ENCODE peak calls at places on chromosomes 13 and 19, in seven cellular contexts. Z is H1, W is HCT116, J is K562, N is GM12878, O is SK-N-SH, L is HepG2. S is an unnamed sample.

GRCh38 chr13:110390572-110390971 is 83.5 kb downstream of the COL4A2 start:
- DNase-seq in Z (no peak), W (no peak), J (no peak), N (no peak), O (no peak), L (no peak), S (peak; percentile 30)

GRCh38 chr19:45139286-45140143 is 21.3 kb downstream of the NKPD1 start:
- DNase-seq in Z (no peak), W (no peak), J (no peak), N (no peak), O (no peak), L (no peak), S (no peak)

GRCh38 chr13:21837841-21838551 is 167.1 kb downstream of the FGF9 start:
- DNase-seq in Z (no peak), W (no peak), J (no peak), N (no peak), O (no peak), L (peak; percentile 96), S (no peak)

GRCh38 chr13:29924482-29924884 is 74.1 kb upstream of the UBL3 start:
- DNase-seq in Z (no peak), W (no peak), J (no peak), N (no peak), O (no peak), L (peak; percentile 44), S (no peak)

GRCh38 chr13:94711561-94712286 is 621 bp downstream of the SOX21 start:
- DNase-seq in Z (no peak), W (no peak), J (peak; percentile 39), N (no peak), O (peak; percentile 54), L (no peak), S (no peak)

GRCh38 chr19:32041681-32042292 is 303.6 kb upstream of the ZNF507 start:
- DNase-seq in Z (peak; percentile 59), W (no peak), J (peak; percentile 59), N (no peak), O (peak; percentile 72), L (peak; percentile 16), S (no peak)

GRCh38 chr19:7004313-7004931 is 16.8 kb downstream of the MBD3L2B start:
- DNase-seq in Z (no peak), W (peak; percentile 34), J (peak; percentile 13), N (no peak), O (no peak), L (peak; percentile 49), S (peak; percentile 30)

GRCh38 chr13:85204668-85205344 is 594.4 kb downstream of the SLITRK6 start:
- DNase-seq in Z (no peak), W (no peak), J (no peak), N (no peak), O (no peak), L (no peak), S (no peak)

GRCh38 chr19:32202244-32202643 is 143.2 kb upstream of the ZNF507 start:
- DNase-seq in Z (peak; percentile 35), W (no peak), J (no peak), N (no peak), O (no peak), L (no peak), S (no peak)

GRCh38 chr13:32115069-32115468 is 83.5 kb downstream of the FRY start:
- DNase-seq in Z (no peak), W (no peak), J (no peak), N (no peak), O (no peak), L (no peak), S (no peak)

GRCh38 chr13:108154421-108154858 is 60.9 kb downstream of the LIG4 start:
- DNase-seq in Z (no peak), W (no peak), J (no peak), N (no peak), O (no peak), L (peak; percentile 95), S (no peak)

GRCh38 chr13:74575729-74576125 is 441.5 kb upstream of the KLF12 start:
- DNase-seq in Z (peak; percentile 78), W (no peak), J (peak; percentile 54), N (no peak), O (peak; percentile 90), L (no peak), S (no peak)

GRCh38 chr19:38057954-38058690 is 151.1 kb downstream of the SIPA1L3 start:
- DNase-seq in Z (no peak), W (no peak), J (no peak), N (no peak), O (peak; percentile 62), L (peak; percentile 58), S (peak; percentile 95)

GRCh38 chr19:6100284-6100915 is 9.9 kb downstream of the RFX2 start:
- DNase-seq in Z (no peak), W (no peak), J (peak; percentile 53), N (no peak), O (no peak), L (no peak), S (no peak)

GRCh38 chr13:52925221-52925620 is 76.8 kb upstream of the PCDH8 start:
- DNase-seq in Z (no peak), W (no peak), J (no peak), N (no peak), O (no peak), L (no peak), S (no peak)

GRCh38 chr13:30049692-30050091 is 199.3 kb upstream of the UBL3 start:
- DNase-seq in Z (no peak), W (no peak), J (no peak), N (no peak), O (no peak), L (no peak), S (peak; percentile 25)

GRCh38 chr13:110746443-110746842 is 32.9 kb downstream of the ING1 start:
- DNase-seq in Z (no peak), W (no peak), J (no peak), N (no peak), O (no peak), L (no peak), S (no peak)

GRCh38 chr13:51588406-51588949 is 4.2 kb downstream of the WDFY2 start:
- DNase-seq in Z (no peak), W (no peak), J (no peak), N (no peak), O (no peak), L (no peak), S (no peak)

DNA sequence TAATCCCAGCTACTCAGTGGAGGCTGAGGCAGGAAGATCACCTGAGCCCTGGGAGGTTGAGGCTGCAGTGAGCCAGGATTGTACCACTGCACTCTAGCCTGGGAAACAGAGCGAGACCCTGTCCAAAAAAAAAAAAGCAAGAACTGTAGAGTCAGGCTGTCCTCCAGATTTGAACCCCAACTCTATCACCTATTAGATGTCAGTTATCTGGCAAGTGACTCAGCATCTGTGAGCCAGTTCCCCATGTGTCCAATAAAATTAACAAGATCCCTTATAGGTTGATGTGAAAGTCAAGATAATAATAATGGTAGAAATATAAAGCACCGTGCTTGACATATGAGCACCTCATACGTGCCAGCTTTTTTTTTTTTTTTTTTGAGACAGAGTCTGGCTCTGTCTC is 22.0 kb downstream of the GP6 start:
- DNase-seq in Z (no peak), W (no peak), J (no peak), N (no peak), O (no peak), L (no peak), S (no peak)
- TF ChIP-seq JUND in Z (no peak), W (no peak), J (no peak), N (no peak), O (no peak), L (no peak), S (no peak)

DNA sequence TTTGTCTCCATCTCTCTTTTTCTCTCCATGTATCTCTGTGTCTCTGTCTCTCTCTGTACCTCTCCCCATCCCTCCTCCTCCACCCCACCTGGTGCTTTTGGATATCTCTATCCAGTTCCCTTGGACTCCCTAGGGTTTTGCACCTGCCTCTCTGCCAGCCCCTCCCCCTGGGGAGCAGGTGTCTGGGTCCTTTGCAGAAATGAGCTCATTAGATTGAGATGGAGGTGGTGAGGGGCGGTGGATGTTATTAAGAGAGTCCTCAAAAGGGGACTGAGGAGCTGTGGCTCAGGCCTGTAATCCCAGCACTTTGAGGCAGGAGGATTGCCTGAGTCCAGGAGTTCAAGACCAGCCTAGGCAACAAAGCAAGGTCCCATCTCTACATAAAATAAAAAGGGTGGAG is 2.1 kb downstream of the KCNN4 start:
- DNase-seq in Z (no peak), W (no peak), J (no peak), N (no peak), O (no peak), L (no peak), S (no peak)
- TF ChIP-seq JUND in Z (no peak), W (no peak), J (no peak), N (no peak), O (no peak), L (no peak), S (no peak)

DNA sequence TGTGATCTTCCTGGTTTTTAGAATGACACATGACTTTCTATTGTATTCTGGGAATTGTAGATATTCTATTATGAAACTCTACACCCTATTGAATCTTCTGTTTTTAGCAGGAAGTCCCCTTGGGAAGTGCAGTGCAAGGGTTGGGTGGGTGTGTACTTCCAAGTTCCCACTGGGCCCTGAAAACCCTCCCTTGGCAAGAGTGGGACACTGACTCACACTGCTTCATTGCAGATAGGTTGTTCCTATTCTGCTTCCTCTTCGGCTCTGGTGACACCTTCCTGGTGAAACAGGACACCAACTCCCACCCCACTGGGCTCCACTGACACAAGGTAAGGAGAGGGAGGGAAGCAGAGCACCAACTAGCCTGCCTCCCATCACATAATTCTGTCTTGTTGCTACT is 121.8 kb downstream of the KCTD12 start:
- DNase-seq in Z (no peak), W (no peak), J (no peak), N (no peak), O (no peak), L (no peak), S (no peak)
- TF ChIP-seq JUND in Z (no peak), W (no peak), J (no peak), N (no peak), O (no peak), L (no peak), S (no peak)

GRCh38 chr13:109336730-109337129 is 449.7 kb downstream of the IRS2 start:
- DNase-seq in Z (no peak), W (no peak), J (no peak), N (no peak), O (no peak), L (no peak), S (no peak)
- TF ChIP-seq JUND in Z (no peak), W (no peak), J (no peak), N (no peak), O (peak; percentile 75), L (no peak), S (no peak)

DNA sequence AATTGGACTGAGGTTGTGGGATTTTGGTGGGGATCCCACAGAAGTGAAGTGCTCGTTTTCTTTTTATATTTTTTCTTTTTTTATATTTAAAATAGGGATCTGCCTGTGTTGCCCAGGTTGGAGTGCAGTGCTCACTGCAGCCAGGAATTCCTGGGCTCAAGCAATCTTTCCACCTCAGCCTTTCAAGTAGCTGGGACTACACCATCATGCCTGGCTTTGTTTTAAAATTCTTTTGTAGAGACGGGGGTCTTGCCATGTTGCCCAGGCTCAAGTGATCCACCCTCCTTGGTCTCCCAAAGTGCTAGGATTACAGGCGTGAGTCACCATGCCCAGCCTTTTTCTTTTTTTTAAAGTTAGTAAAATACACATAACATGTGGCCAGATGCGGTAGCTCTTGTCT is 20.6 kb downstream of the CRTC1 start:
- DNase-seq in Z (no peak), W (no peak), J (no peak), N (no peak), O (no peak), L (no peak), S (no peak)
- TF ChIP-seq JUND in Z (no peak), W (no peak), J (no peak), N (no peak), O (no peak), L (no peak), S (no peak)

S was measured in T47D.